ENCODE peak calls at places on chromosomes 4 and X, in five cellular contexts. One of them, this sample, is unnamed.
A peak's percentile ranks its signal among the peaks of the same experiment; 100 is the strongest.

GRCh38 chrX:150975655-150976390 is 7.3 kb upstream of the HMGB3 start:
- DNase-seq in psoas muscle: no peak
- DNase-seq in H9: peak; percentile 47
- DNase-seq in aorta: no peak
- DNase-seq in LHCN-M2: no peak
- DNase-seq in this sample: no peak

GRCh38 chrX:71671043-71671829 is 3.9 kb downstream of the LOC101059915 start:
- DNase-seq in psoas muscle: no peak
- DNase-seq in H9: no peak
- DNase-seq in aorta: no peak
- DNase-seq in LHCN-M2: no peak
- DNase-seq in this sample: no peak

GRCh38 chrX:103941201-103941975 is 21.0 kb upstream of the TMSB15B start:
- DNase-seq in psoas muscle: no peak
- DNase-seq in H9: no peak
- DNase-seq in aorta: no peak
- DNase-seq in LHCN-M2: peak; percentile 17
- DNase-seq in this sample: no peak

GRCh38 chr4:179465131-179465797 is 2023.0 kb upstream of the AGA start:
- DNase-seq in psoas muscle: no peak
- DNase-seq in H9: peak; percentile 52
- DNase-seq in aorta: no peak
- DNase-seq in LHCN-M2: no peak
- DNase-seq in this sample: no peak

GRCh38 chr4:65561164-65561563 is 109.1 kb downstream of the EPHA5 start:
- DNase-seq in psoas muscle: no peak
- DNase-seq in H9: no peak
- DNase-seq in aorta: no peak
- DNase-seq in LHCN-M2: peak; percentile 5
- DNase-seq in this sample: no peak

GRCh38 chr4:132809298-132810032 is 339.6 kb upstream of the PCDH10 start:
- DNase-seq in psoas muscle: no peak
- DNase-seq in H9: peak; percentile 71
- DNase-seq in aorta: no peak
- DNase-seq in LHCN-M2: no peak
- DNase-seq in this sample: peak; percentile 84

GRCh38 chrX:123476636-123477219 is 256.1 kb downstream of the THOC2 start:
- DNase-seq in psoas muscle: no peak
- DNase-seq in H9: no peak
- DNase-seq in aorta: no peak
- DNase-seq in LHCN-M2: no peak
- DNase-seq in this sample: no peak

GRCh38 chrX:12239356-12240082 is 101.2 kb downstream of the FRMPD4 start:
- DNase-seq in psoas muscle: no peak
- DNase-seq in H9: no peak
- DNase-seq in aorta: no peak
- DNase-seq in LHCN-M2: no peak
- DNase-seq in this sample: no peak

GRCh38 chrX:65522739-65523372 is 11.7 kb downstream of the LAS1L start:
- DNase-seq in psoas muscle: no peak
- DNase-seq in H9: no peak
- DNase-seq in aorta: no peak
- DNase-seq in LHCN-M2: peak; percentile 30
- DNase-seq in this sample: no peak

GRCh38 chrX:41634284-41634683 is 54.5 kb upstream of the GPR34 start:
- DNase-seq in psoas muscle: no peak
- DNase-seq in H9: no peak
- DNase-seq in aorta: no peak
- DNase-seq in LHCN-M2: peak; percentile 70
- DNase-seq in this sample: no peak

GRCh38 chr4:155722816-155723499 is 35.9 kb upstream of the GUCY1B1 start:
- DNase-seq in psoas muscle: no peak
- DNase-seq in H9: no peak
- DNase-seq in aorta: no peak
- DNase-seq in LHCN-M2: peak; percentile 11
- DNase-seq in this sample: no peak

GRCh38 chrX:4876268-4876667 is 1162.8 kb upstream of the PRKX start:
- DNase-seq in psoas muscle: no peak
- DNase-seq in H9: no peak
- DNase-seq in aorta: no peak
- DNase-seq in LHCN-M2: no peak
- DNase-seq in this sample: no peak

GRCh38 chr4:74320559-74321118 is 12.4 kb downstream of the EPGN start:
- DNase-seq in psoas muscle: no peak
- DNase-seq in H9: peak; percentile 66
- DNase-seq in aorta: no peak
- DNase-seq in LHCN-M2: peak; percentile 75
- DNase-seq in this sample: peak; percentile 84

GRCh38 chrX:125651426-125651825 is 331.8 kb downstream of the TEX13C start:
- DNase-seq in psoas muscle: no peak
- DNase-seq in H9: no peak
- DNase-seq in aorta: no peak
- DNase-seq in LHCN-M2: no peak
- DNase-seq in this sample: no peak

This sample was measured in endodermal cell.